ENCODE peak calls at places on chromosomes 11 and 22, in five cellular contexts. One of them, this sample, is unnamed.
A peak's percentile ranks its signal among the peaks of the same experiment; 100 is the strongest.

GRCh38 chr11:29334781-29335140 is 682.1 kb downstream of the KCNA4 start:
- DNase-seq in OCI-LY7: no peak
- DNase-seq in type B pancreatic cell: no peak
- DNase-seq in GM20000: no peak
- DNase-seq in GM10248: no peak
- DNase-seq in this sample: no peak

GRCh38 chr11:68031136-68031459 is 617 bp downstream of the NDUFS8 start:
- DNase-seq in type B pancreatic cell: no peak
- DNase-seq in GM20000: no peak
- DNase-seq in GM10248: no peak
- DNase-seq in OCI-LY7: no peak
- DNase-seq in this sample: no peak

GRCh38 chr11:47179655-47179991 is 2.9 kb upstream of the ARFGAP2 start:
- DNase-seq in OCI-LY7: peak; percentile 83
- DNase-seq in GM20000: peak; percentile 84
- DNase-seq in type B pancreatic cell: no peak
- DNase-seq in GM10248: peak; percentile 74
- DNase-seq in this sample: no peak

GRCh38 chr22:19289475-19290161 is 1.9 kb downstream of the CLTCL1 start:
- DNase-seq in GM10248: no peak
- DNase-seq in GM20000: no peak
- DNase-seq in type B pancreatic cell: peak; percentile 29
- DNase-seq in OCI-LY7: no peak
- DNase-seq in this sample: no peak

GRCh38 chr11:117819096-117820040 is 5.2 kb downstream of the FXYD2 start:
- DNase-seq in GM10248: peak; percentile 55
- DNase-seq in type B pancreatic cell: no peak
- DNase-seq in GM20000: no peak
- DNase-seq in OCI-LY7: peak; percentile 35
- DNase-seq in this sample: no peak

GRCh38 chr22:24176630-24177029 is 4.7 kb upstream of the SUSD2 start:
- DNase-seq in GM10248: no peak
- DNase-seq in OCI-LY7: no peak
- DNase-seq in type B pancreatic cell: no peak
- DNase-seq in GM20000: no peak
- DNase-seq in this sample: no peak

GRCh38 chr22:42895087-42895486 is 38.0 kb upstream of the ARFGAP3 start:
- DNase-seq in type B pancreatic cell: no peak
- DNase-seq in GM20000: peak; percentile 66
- DNase-seq in OCI-LY7: peak; percentile 46
- DNase-seq in GM10248: peak; percentile 64
- DNase-seq in this sample: no peak

GRCh38 chr11:2671748-2672147 is 28.0 kb downstream of the KCNQ1OT1 start:
- DNase-seq in GM20000: no peak
- DNase-seq in type B pancreatic cell: peak; percentile 34
- DNase-seq in OCI-LY7: no peak
- DNase-seq in GM10248: no peak
- DNase-seq in this sample: no peak

GRCh38 chr22:42493393-42493792 is 26.2 kb downstream of the RRP7A start:
- DNase-seq in OCI-LY7: no peak
- DNase-seq in GM10248: no peak
- DNase-seq in GM20000: no peak
- DNase-seq in type B pancreatic cell: no peak
- DNase-seq in this sample: no peak

GRCh38 chr11:13595166-13595565 is 73.3 kb upstream of the FAR1 start:
- DNase-seq in type B pancreatic cell: no peak
- DNase-seq in GM10248: no peak
- DNase-seq in OCI-LY7: no peak
- DNase-seq in GM20000: no peak
- DNase-seq in this sample: no peak

GRCh38 chr11:125881291-125881690 is 6.2 kb upstream of the HYLS1 start:
- DNase-seq in GM10248: no peak
- DNase-seq in OCI-LY7: no peak
- DNase-seq in GM20000: no peak
- DNase-seq in type B pancreatic cell: no peak
- DNase-seq in this sample: no peak

GRCh38 chr11:96530473-96530872 is 140.7 kb downstream of the JRKL start:
- DNase-seq in OCI-LY7: no peak
- DNase-seq in GM20000: no peak
- DNase-seq in type B pancreatic cell: no peak
- DNase-seq in GM10248: no peak
- DNase-seq in this sample: no peak

GRCh38 chr11:25298450-25298849 is 801.6 kb downstream of the LUZP2 start:
- DNase-seq in type B pancreatic cell: no peak
- DNase-seq in OCI-LY7: no peak
- DNase-seq in GM20000: no peak
- DNase-seq in GM10248: no peak
- DNase-seq in this sample: no peak

GRCh38 chr11:82802710-82803109 is 69.0 kb upstream of the FAM181B start:
- DNase-seq in GM10248: no peak
- DNase-seq in type B pancreatic cell: no peak
- DNase-seq in GM20000: no peak
- DNase-seq in OCI-LY7: no peak
- DNase-seq in this sample: no peak

GRCh38 chr11:88701816-88702215 is 364.0 kb downstream of the GRM5 start:
- DNase-seq in GM10248: no peak
- DNase-seq in type B pancreatic cell: no peak
- DNase-seq in GM20000: no peak
- DNase-seq in OCI-LY7: no peak
- DNase-seq in this sample: no peak

GRCh38 chr11:110086892-110087309 is 6.3 kb upstream of the ZC3H12C start:
- DNase-seq in OCI-LY7: no peak
- DNase-seq in GM10248: no peak
- DNase-seq in GM20000: no peak
- DNase-seq in type B pancreatic cell: no peak
- DNase-seq in this sample: no peak

GRCh38 chr11:118956847-118957469 is 860 bp downstream of the UPK2 start:
- DNase-seq in OCI-LY7: no peak
- DNase-seq in type B pancreatic cell: no peak
- DNase-seq in GM20000: no peak
- DNase-seq in GM10248: no peak
- DNase-seq in this sample: no peak

GRCh38 chr22:24303007-24303406 is 32.4 kb downstream of the SPECC1L start:
- DNase-seq in GM20000: no peak
- DNase-seq in type B pancreatic cell: no peak
- DNase-seq in OCI-LY7: no peak
- DNase-seq in GM10248: no peak
- DNase-seq in this sample: no peak

GRCh38 chr11:111837366-111837891 is 34.0 kb downstream of the ALG9 start:
- DNase-seq in type B pancreatic cell: no peak
- DNase-seq in GM20000: no peak
- DNase-seq in GM10248: no peak
- DNase-seq in OCI-LY7: no peak
- DNase-seq in this sample: no peak

GRCh38 chr22:31728857-31729256 is 21.1 kb downstream of the PRR14L start:
- DNase-seq in GM10248: no peak
- DNase-seq in GM20000: no peak
- DNase-seq in type B pancreatic cell: no peak
- DNase-seq in OCI-LY7: no peak
- DNase-seq in this sample: no peak

GRCh38 chr11:113685650-113686349 is 20.3 kb downstream of the TMPRSS5 start:
- DNase-seq in type B pancreatic cell: no peak
- DNase-seq in GM10248: no peak
- DNase-seq in OCI-LY7: no peak
- DNase-seq in GM20000: no peak
- DNase-seq in this sample: no peak

GRCh38 chr11:84414936-84415335 is 1128.8 kb upstream of the CCDC90B start:
- DNase-seq in GM10248: no peak
- DNase-seq in type B pancreatic cell: no peak
- DNase-seq in OCI-LY7: no peak
- DNase-seq in GM20000: no peak
- DNase-seq in this sample: no peak

GRCh38 chr11:2779981-2780849 is 80.4 kb upstream of the KCNQ1OT1 start:
- DNase-seq in GM10248: no peak
- DNase-seq in OCI-LY7: no peak
- DNase-seq in type B pancreatic cell: peak; percentile 65
- DNase-seq in GM20000: no peak
- DNase-seq in this sample: no peak

GRCh38 chr11:13210424-13210823 is 67.2 kb upstream of the BMAL1 start:
- DNase-seq in GM20000: no peak
- DNase-seq in GM10248: no peak
- DNase-seq in type B pancreatic cell: no peak
- DNase-seq in OCI-LY7: no peak
- DNase-seq in this sample: peak; percentile 66

DNA sequence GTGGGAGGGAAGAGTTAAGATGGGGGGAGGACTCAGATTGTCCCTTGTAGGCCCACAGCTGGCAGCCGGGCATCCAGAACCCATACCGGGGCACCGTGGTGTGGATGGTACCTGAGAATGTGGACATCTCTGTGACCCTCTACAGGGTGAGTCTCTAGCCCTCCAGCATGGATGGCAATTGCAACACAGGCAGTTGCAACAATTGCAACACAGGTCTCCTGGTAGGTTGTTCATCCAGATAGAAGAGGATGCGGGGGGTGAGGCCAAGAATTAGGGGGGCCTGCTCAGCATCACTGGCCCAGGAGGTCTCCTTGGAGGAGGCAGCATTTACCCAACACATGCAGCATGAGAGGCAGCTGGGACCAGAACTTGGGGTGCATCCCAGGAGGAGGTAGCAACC is 3.4 kb downstream of the EHBP1L1 start:
- DNase-seq in GM10248: no peak
- DNase-seq in type B pancreatic cell: no peak
- DNase-seq in OCI-LY7: no peak
- DNase-seq in GM20000: no peak
- DNase-seq in this sample: no peak
- TF ChIP-seq CTCF in GM10248: no peak
- TF ChIP-seq CTCF in type B pancreatic cell: no peak
- TF ChIP-seq CTCF in OCI-LY7: no peak
- TF ChIP-seq CTCF in GM20000: no peak
- TF ChIP-seq CTCF in this sample: no peak

GRCh38 chr11:11468919-11469318 is 115.9 kb upstream of the CSNK2A3 start:
- DNase-seq in OCI-LY7: no peak
- DNase-seq in GM20000: no peak
- DNase-seq in GM10248: no peak
- DNase-seq in type B pancreatic cell: no peak
- DNase-seq in this sample: no peak
- TF ChIP-seq CTCF in OCI-LY7: no peak
- TF ChIP-seq CTCF in GM20000: no peak
- TF ChIP-seq CTCF in GM10248: no peak
- TF ChIP-seq CTCF in type B pancreatic cell: no peak
- TF ChIP-seq CTCF in this sample: no peak

GRCh38 chr22:39174498-39175120 is 22.1 kb upstream of the CBX7 start:
- DNase-seq in GM10248: no peak
- DNase-seq in type B pancreatic cell: peak; percentile 86
- DNase-seq in GM20000: peak; percentile 42
- DNase-seq in OCI-LY7: peak; percentile 78
- DNase-seq in this sample: no peak

GRCh38 chr22:39173787-39174497 is 21.5 kb upstream of the CBX7 start:
- DNase-seq in GM20000: peak; percentile 19
- DNase-seq in GM10248: no peak
- DNase-seq in type B pancreatic cell: no peak
- DNase-seq in OCI-LY7: no peak
- DNase-seq in this sample: no peak

GRCh38 chr22:39176067-39176621 is 23.7 kb upstream of the CBX7 start:
- DNase-seq in OCI-LY7: no peak
- DNase-seq in GM10248: no peak
- DNase-seq in type B pancreatic cell: no peak
- DNase-seq in GM20000: no peak
- DNase-seq in this sample: no peak

GRCh38 chr22:39176673-39177455 is 24.4 kb upstream of the CBX7 start:
- DNase-seq in type B pancreatic cell: no peak
- DNase-seq in OCI-LY7: no peak
- DNase-seq in GM10248: no peak
- DNase-seq in GM20000: no peak
- DNase-seq in this sample: no peak

GRCh38 chr22:39175127-39176066 is 22.9 kb upstream of the CBX7 start:
- DNase-seq in GM10248: no peak
- DNase-seq in GM20000: peak; percentile 10
- DNase-seq in OCI-LY7: no peak
- DNase-seq in type B pancreatic cell: no peak
- DNase-seq in this sample: no peak
- TF ChIP-seq CTCF in GM10248: no peak
- TF ChIP-seq CTCF in GM20000: no peak
- TF ChIP-seq CTCF in OCI-LY7: no peak
- TF ChIP-seq CTCF in type B pancreatic cell: no peak
- TF ChIP-seq CTCF in this sample: no peak

DNA sequence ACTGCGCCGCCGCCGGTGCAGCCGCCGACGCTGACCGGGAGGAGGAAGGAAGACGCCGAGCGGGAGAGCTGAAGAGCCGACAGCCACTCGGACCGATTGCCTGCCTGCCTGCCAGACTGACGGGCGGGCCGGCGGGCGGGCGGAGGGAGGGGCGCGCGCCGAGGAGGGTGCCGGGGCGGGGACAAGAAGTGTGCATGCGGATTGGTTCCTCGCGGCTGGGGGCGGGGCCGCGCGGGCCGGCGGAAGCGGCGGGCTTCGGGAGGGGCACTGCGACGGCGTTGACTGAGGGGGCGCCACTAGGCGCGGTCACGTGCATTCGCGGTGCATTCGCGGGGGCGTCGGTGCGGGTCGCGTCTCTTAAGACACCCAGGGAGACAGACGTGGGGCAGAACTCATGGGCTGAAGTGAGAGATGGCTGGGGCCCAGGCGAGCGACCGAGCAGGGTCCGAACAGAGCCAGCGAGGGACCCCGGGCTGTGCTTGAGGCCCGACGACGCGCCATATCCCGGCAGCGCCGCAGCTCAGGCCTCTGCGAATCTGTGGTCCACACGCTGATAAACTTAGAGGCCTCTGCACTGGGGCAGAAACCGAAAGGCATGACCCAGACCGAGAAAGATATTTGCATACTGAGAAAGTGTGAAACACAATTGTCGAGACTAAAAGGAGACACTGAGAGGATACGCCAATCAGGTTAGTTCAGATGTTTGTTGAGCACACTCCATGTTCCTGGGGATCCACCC is at the start of gene MAPK1:
- DNase-seq in type B pancreatic cell: peak; percentile 94
- DNase-seq in GM10248: peak; percentile 93
- DNase-seq in OCI-LY7: peak; percentile 93
- DNase-seq in GM20000: peak; percentile 96
- DNase-seq in this sample: peak; percentile 61
- TF ChIP-seq CTCF in type B pancreatic cell: peak; percentile 61
- TF ChIP-seq CTCF in GM10248: peak; percentile 6
- TF ChIP-seq CTCF in OCI-LY7: peak; percentile 65
- TF ChIP-seq CTCF in GM20000: peak; percentile 25
- TF ChIP-seq CTCF in this sample: no peak

DNA sequence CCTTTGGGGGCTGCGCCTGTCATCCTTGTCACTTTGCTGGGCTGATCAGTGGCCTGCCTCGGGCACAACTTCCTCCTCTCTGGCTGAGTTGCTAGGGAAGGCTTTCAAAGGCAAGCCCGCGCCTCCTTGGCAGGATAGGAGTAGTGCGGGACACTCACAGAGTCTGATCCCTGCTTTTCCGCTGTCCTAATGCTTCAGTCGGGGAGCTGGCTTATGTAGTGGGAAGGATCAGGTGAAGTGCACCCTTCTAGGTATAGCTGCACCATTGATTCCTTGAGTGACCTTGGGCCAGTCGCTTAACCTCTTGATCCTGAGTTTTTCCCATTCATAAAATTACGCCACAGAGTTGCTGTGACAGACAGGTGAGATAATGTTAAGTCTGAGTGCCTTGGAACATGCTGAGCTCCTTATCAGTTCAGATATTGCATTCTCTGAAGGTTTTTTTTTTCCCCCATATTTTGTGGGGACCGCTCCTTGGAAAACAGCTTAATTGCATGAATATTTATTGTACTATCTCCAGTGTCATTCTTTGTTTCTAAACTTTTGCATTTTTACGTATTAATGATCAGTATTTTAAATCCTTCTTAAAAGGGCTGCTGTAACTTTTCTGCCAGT is 943 bp downstream of the IPO7 start:
- DNase-seq in GM20000: no peak
- DNase-seq in type B pancreatic cell: no peak
- DNase-seq in GM10248: peak; percentile 27
- DNase-seq in OCI-LY7: peak; percentile 40
- DNase-seq in this sample: no peak
- TF ChIP-seq CTCF in GM20000: no peak
- TF ChIP-seq CTCF in type B pancreatic cell: no peak
- TF ChIP-seq CTCF in GM10248: no peak
- TF ChIP-seq CTCF in OCI-LY7: no peak
- TF ChIP-seq CTCF in this sample: no peak

This sample was measured in AG09319.